ENCODE peak calls at places on chromosomes 11 and 22, in four cellular contexts. D is Calu3, N is nucleus accumbens, G is left ventricle myocardium inferior. I is an unnamed sample.

GRCh38 chr22:48838846-48839730 is 988.6 kb downstream of the BRD1 start:
- DNase-seq in D (no peak), N (no peak), G (no peak), I (no peak)

GRCh38 chr22:20777420-20778177 is 3.7 kb downstream of the SERPIND1 start:
- DNase-seq in D (peak), N (no peak), G (no peak), I (peak)

GRCh38 chr11:76776472-76776871 is 6.7 kb upstream of the TSKU start:
- DNase-seq in D (no peak), N (no peak), G (no peak), I (no peak)

GRCh38 chr11:1839924-1840779 is 1.4 kb downstream of the TNNI2 start:
- DNase-seq in D (no peak), N (no peak), G (peak), I (peak)

GRCh38 chr22:24325105-24325757 is 54.6 kb downstream of the SPECC1L start:
- DNase-seq in D (peak), N (no peak), G (no peak), I (no peak)

GRCh38 chr11:35614949-35615569 is 3.2 kb upstream of the FJX1 start:
- DNase-seq in D (peak), N (no peak), G (no peak), I (no peak)

GRCh38 chr22:23119492-23120414 is 22.0 kb downstream of the RSPH14 start:
- DNase-seq in D (no peak), N (no peak), G (no peak), I (no peak)

GRCh38 chr22:21031545-21032036 is 770 bp downstream of the SLC7A4 start:
- DNase-seq in D (no peak), N (no peak), G (no peak), I (no peak)

GRCh38 chr11:21567628-21568290 is 625.1 kb upstream of the ANO5 start:
- DNase-seq in D (no peak), N (no peak), G (no peak), I (no peak)

GRCh38 chr11:60842688-60843605 is 1.0 kb downstream of the CCDC86 start:
- DNase-seq in D (no peak), N (no peak), G (no peak), I (no peak)

GRCh38 chr11:116240661-116241060 is 532.1 kb downstream of the BUD13 start:
- DNase-seq in D (no peak), N (no peak), G (no peak), I (no peak)

GRCh38 chr11:107696140-107696539 is 15.7 kb downstream of the SLN start:
- DNase-seq in D (no peak), N (no peak), G (no peak), I (no peak)

GRCh38 chr11:117875397-117876048 is 935 bp downstream of the FXYD6 start:
- DNase-seq in D (no peak), N (peak), G (peak), I (no peak)

GRCh38 chr11:30504468-30504867 is 81.7 kb downstream of the MPPED2 start:
- DNase-seq in D (no peak), N (no peak), G (no peak), I (no peak)